ENCODE peak calls at places on chromosomes 3 and 15, in four cellular contexts. One of them, this sample, is unnamed.
A peak's percentile ranks its signal among the peaks of the same experiment; 100 is the strongest.

GRCh38 chr3:116259984-116260383 is 185.3 kb downstream of the LSAMP start:
- DNase-seq in right lobe of liver: no peak
- DNase-seq in gastrocnemius medialis: no peak
- DNase-seq in HepG2: no peak
- DNase-seq in this sample: no peak

GRCh38 chr3:99644741-99645140 is 6.3 kb downstream of the COL8A1 start:
- DNase-seq in right lobe of liver: no peak
- DNase-seq in gastrocnemius medialis: no peak
- DNase-seq in HepG2: no peak
- DNase-seq in this sample: no peak

GRCh38 chr3:58640700-58641372 is 25.7 kb downstream of the FAM3D start:
- DNase-seq in right lobe of liver: peak; percentile 82
- DNase-seq in gastrocnemius medialis: peak; percentile 15
- DNase-seq in HepG2: peak; percentile 56
- DNase-seq in this sample: no peak

GRCh38 chr15:39315200-39315599 is 265.7 kb upstream of the THBS1 start:
- DNase-seq in right lobe of liver: no peak
- DNase-seq in gastrocnemius medialis: no peak
- DNase-seq in HepG2: no peak
- DNase-seq in this sample: no peak

GRCh38 chr3:183247190-183247589 is 5.9 kb upstream of the B3GNT5 start:
- DNase-seq in right lobe of liver: no peak
- DNase-seq in gastrocnemius medialis: no peak
- DNase-seq in HepG2: no peak
- DNase-seq in this sample: no peak

GRCh38 chr3:88059380-88060160 is 515 bp downstream of the ZNF654 start:
- DNase-seq in right lobe of liver: peak; percentile 50
- DNase-seq in gastrocnemius medialis: peak; percentile 15
- DNase-seq in HepG2: no peak
- DNase-seq in this sample: no peak

GRCh38 chr3:126431103-126431534 is 36.4 kb downstream of the CFAP100 start:
- DNase-seq in right lobe of liver: no peak
- DNase-seq in gastrocnemius medialis: no peak
- DNase-seq in HepG2: no peak
- DNase-seq in this sample: no peak

GRCh38 chr15:57720861-57721260 is 14.3 kb downstream of the POLR2M start:
- DNase-seq in right lobe of liver: no peak
- DNase-seq in gastrocnemius medialis: no peak
- DNase-seq in HepG2: no peak
- DNase-seq in this sample: no peak

GRCh38 chr3:27146786-27147185 is 222.4 kb downstream of the NEK10 start:
- DNase-seq in right lobe of liver: no peak
- DNase-seq in gastrocnemius medialis: no peak
- DNase-seq in HepG2: no peak
- DNase-seq in this sample: no peak

GRCh38 chr3:139537325-139537724 is 2.2 kb downstream of the RBP1 start:
- DNase-seq in right lobe of liver: no peak
- DNase-seq in gastrocnemius medialis: no peak
- DNase-seq in HepG2: peak; percentile 49
- DNase-seq in this sample: no peak

GRCh38 chr15:69324031-69324430 is 25.3 kb downstream of the PAQR5 start:
- DNase-seq in right lobe of liver: no peak
- DNase-seq in gastrocnemius medialis: no peak
- DNase-seq in HepG2: no peak
- DNase-seq in this sample: no peak

GRCh38 chr3:140545756-140546155 is 132.1 kb upstream of the TRIM42 start:
- DNase-seq in right lobe of liver: no peak
- DNase-seq in gastrocnemius medialis: no peak
- DNase-seq in HepG2: no peak
- DNase-seq in this sample: no peak

GRCh38 chr3:120425877-120426276 is 24.9 kb downstream of the FSTL1 start:
- DNase-seq in right lobe of liver: no peak
- DNase-seq in gastrocnemius medialis: no peak
- DNase-seq in HepG2: no peak
- DNase-seq in this sample: no peak

GRCh38 chr3:64026346-64026745 is 3.1 kb upstream of the PSMD6 start:
- DNase-seq in right lobe of liver: no peak
- DNase-seq in gastrocnemius medialis: no peak
- DNase-seq in HepG2: no peak
- DNase-seq in this sample: no peak

GRCh38 chr3:12433823-12434222 is 50.5 kb upstream of the TSEN2 start:
- DNase-seq in right lobe of liver: no peak
- DNase-seq in gastrocnemius medialis: no peak
- DNase-seq in HepG2: no peak
- DNase-seq in this sample: no peak
- H3K27me3 ChIP-seq in right lobe of liver: no peaks in the 10 kb centered on the region
- H3K27me3 ChIP-seq in gastrocnemius medialis: peaks cover 5% of the 10 kb centered on the region
- H3K27me3 ChIP-seq in HepG2: no peaks in the 10 kb centered on the region
- H3K27me3 ChIP-seq in this sample: no peaks in the 10 kb centered on the region

GRCh38 chr3:150544040-150544439 is 2.3 kb downstream of the SERP1 start:
- DNase-seq in right lobe of liver: no peak
- DNase-seq in gastrocnemius medialis: no peak
- DNase-seq in HepG2: no peak
- DNase-seq in this sample: no peak
- H3K4me3 ChIP-seq in right lobe of liver: no peak overlapping the region
- H3K4me3 ChIP-seq in gastrocnemius medialis: peak overlapping the region; percentile 98
- H3K4me3 ChIP-seq in HepG2: peak overlapping the region; percentile 94
- H3K4me3 ChIP-seq in this sample: no peak overlapping the region

DNA sequence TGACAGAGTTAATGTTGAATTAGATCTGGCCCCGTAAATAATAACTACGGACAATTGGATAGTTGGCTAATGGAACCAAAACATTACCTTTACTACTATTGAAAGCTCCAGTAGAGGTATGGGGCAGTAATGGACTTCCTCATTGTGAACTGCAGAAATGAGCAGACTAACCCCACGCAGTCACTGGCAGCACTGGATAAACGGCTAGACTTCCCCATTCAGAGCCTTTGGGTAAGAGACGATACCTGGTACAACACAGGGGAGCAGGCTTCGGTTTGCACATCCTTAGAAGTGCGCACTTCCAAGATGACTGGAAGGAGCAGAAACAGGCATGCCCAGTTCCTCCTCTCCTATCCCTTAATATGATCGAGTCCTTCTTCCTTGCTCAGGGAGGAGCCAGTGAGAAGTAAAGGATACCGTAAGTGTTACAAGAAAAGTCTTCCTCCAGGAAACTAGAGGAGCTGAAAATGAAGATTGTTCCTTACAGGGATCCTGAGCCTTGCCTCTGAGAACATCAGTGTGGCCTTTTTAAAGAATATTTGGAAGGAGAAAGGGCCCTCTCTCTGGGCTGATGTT is 100.5 kb upstream of the NECTIN3 start:
- DNase-seq in right lobe of liver: no peak
- DNase-seq in gastrocnemius medialis: no peak
- DNase-seq in HepG2: no peak
- DNase-seq in this sample: no peak
- TF ChIP-seq POLR2A in right lobe of liver: no peak
- TF ChIP-seq POLR2A in gastrocnemius medialis: no peak
- TF ChIP-seq POLR2A in HepG2: no peak
- TF ChIP-seq POLR2A in this sample: no peak

GRCh38 chr15:96359772-96360498 is 29.4 kb downstream of the NR2F2 start:
- DNase-seq in right lobe of liver: no peak
- DNase-seq in gastrocnemius medialis: no peak
- DNase-seq in HepG2: no peak
- DNase-seq in this sample: no peak
- H3K27me3 ChIP-seq in right lobe of liver: no peaks in the 10 kb centered on the region
- H3K27me3 ChIP-seq in gastrocnemius medialis: peaks cover 52% of the 10 kb centered on the region
- H3K27me3 ChIP-seq in HepG2: no peaks in the 10 kb centered on the region
- H3K27me3 ChIP-seq in this sample: peaks cover 99% of the 10 kb centered on the region

DNA sequence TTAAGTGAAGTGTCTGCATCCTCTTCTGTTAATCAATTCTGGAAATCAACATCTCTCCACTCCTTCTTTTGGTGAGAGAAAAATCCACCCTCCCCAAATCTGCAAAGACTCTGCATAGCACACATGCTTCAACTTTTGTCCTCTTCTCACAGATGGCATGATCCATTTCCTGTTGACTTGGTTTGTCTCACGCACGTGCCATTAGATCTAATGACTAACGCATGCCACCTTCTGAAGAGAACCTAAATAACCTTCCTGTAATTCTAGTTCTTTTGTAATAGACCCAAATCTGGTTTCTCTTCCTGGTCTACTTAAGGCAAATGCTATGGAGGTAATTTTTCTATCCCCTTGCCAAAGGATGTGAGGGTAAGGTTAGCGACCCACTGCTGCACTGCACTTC is 51.0 kb upstream of the ATOSA start:
- DNase-seq in right lobe of liver: no peak
- DNase-seq in gastrocnemius medialis: peak; percentile 58
- DNase-seq in HepG2: no peak
- DNase-seq in this sample: no peak
- H3K4me3 ChIP-seq in right lobe of liver: no peak overlapping the region
- H3K4me3 ChIP-seq in gastrocnemius medialis: no peak overlapping the region
- H3K4me3 ChIP-seq in HepG2: no peak overlapping the region
- H3K4me3 ChIP-seq in this sample: no peak overlapping the region

GRCh38 chr3:186909078-186909853 is 21.1 kb upstream of the ST6GAL1 start:
- DNase-seq in right lobe of liver: no peak
- DNase-seq in gastrocnemius medialis: no peak
- DNase-seq in HepG2: peak; percentile 37
- DNase-seq in this sample: peak; percentile 6
- TF ChIP-seq POLR2A in right lobe of liver: no peak
- TF ChIP-seq POLR2A in gastrocnemius medialis: no peak
- TF ChIP-seq POLR2A in HepG2: no peak
- TF ChIP-seq POLR2A in this sample: no peak

GRCh38 chr15:28100516-28101195 is 1.5 kb upstream of the OCA2 start:
- DNase-seq in right lobe of liver: no peak
- DNase-seq in gastrocnemius medialis: no peak
- DNase-seq in HepG2: no peak
- DNase-seq in this sample: no peak

GRCh38 chr15:28097656-28098359 is 1.3 kb downstream of the OCA2 start:
- DNase-seq in right lobe of liver: no peak
- DNase-seq in gastrocnemius medialis: no peak
- DNase-seq in HepG2: no peak
- DNase-seq in this sample: no peak

GRCh38 chr15:28098360-28098765 is 752 bp downstream of the OCA2 start:
- DNase-seq in right lobe of liver: no peak
- DNase-seq in gastrocnemius medialis: no peak
- DNase-seq in HepG2: no peak
- DNase-seq in this sample: no peak

GRCh38 chr15:28099555-28100140 is 533 bp upstream of the OCA2 start:
- DNase-seq in right lobe of liver: no peak
- DNase-seq in gastrocnemius medialis: no peak
- DNase-seq in HepG2: no peak
- DNase-seq in this sample: no peak

DNA sequence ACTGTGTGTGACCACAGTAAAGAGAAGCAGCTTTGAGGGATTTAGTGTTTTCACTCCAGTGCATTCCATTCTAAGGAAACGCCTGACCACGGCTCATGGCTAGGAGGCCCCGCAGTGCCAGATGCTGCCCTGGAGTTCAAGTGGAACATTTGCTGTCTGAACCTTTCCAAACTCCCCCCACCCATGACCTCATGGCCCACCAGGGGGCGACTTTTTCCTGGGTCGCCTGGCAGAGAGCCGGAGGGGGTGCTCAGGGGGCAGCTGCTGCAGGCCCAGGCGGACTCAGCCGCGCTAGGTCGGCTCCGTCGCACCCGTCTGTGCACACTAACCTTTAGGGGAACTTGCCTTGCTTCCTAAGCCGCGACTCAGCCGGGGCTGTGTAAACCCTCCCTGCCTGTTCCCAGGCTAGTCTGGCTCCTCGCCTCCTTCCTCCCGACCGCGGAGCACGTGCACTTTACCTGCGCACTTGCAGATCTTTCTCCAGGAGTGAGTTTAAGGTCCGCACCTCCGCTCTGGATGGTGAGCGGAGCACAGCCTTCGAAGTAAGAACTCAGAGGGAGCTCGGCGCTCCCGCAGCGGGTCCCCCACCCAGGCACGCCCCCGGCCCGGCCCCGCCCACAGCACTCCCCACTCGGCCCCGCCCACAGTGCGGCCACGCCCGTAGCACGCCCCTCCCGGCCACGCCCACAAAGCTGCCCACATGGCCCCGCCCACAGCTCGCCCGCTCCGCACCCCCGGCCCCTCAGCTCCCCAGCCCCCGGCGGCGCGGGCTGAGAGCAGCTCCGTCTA is at the start of gene OCA2:
- DNase-seq in right lobe of liver: no peak
- DNase-seq in gastrocnemius medialis: peak; percentile 24
- DNase-seq in HepG2: peak; percentile 51
- DNase-seq in this sample: no peak
- H3K27me3 ChIP-seq in right lobe of liver: peaks cover 27% of the 10 kb centered on the region
- H3K27me3 ChIP-seq in gastrocnemius medialis: peaks cover 65% of the 10 kb centered on the region
- H3K27me3 ChIP-seq in HepG2: peaks cover 10% of the 10 kb centered on the region
- H3K27me3 ChIP-seq in this sample: no peaks in the 10 kb centered on the region

GRCh38 chr3:149584236-149584635 is 73.6 kb downstream of the WWTR1 start:
- DNase-seq in right lobe of liver: no peak
- DNase-seq in gastrocnemius medialis: no peak
- DNase-seq in HepG2: no peak
- DNase-seq in this sample: no peak
- H3K4me3 ChIP-seq in right lobe of liver: no peak overlapping the region
- H3K4me3 ChIP-seq in gastrocnemius medialis: no peak overlapping the region
- H3K4me3 ChIP-seq in HepG2: no peak overlapping the region
- H3K4me3 ChIP-seq in this sample: no peak overlapping the region

GRCh38 chr3:48656061-48656840 is 6.4 kb downstream of the CELSR3 start:
- DNase-seq in right lobe of liver: peak; percentile 84
- DNase-seq in gastrocnemius medialis: peak; percentile 46
- DNase-seq in HepG2: peak; percentile 35
- DNase-seq in this sample: no peak
- TF ChIP-seq POLR2A in right lobe of liver: no peak
- TF ChIP-seq POLR2A in gastrocnemius medialis: no peak
- TF ChIP-seq POLR2A in HepG2: no peak
- TF ChIP-seq POLR2A in this sample: no peak

This sample was measured in esophagus squamous epithelium.